ENCODE peak calls at places on chromosomes 12 and 14, in eight cellular contexts. One of them, this sample, is unnamed.

GRCh38 chr14:88599761-88600439 is 37.1 kb downstream of the ZC3H14 start:
- DNase-seq in foreskin fibroblast: no peak
- DNase-seq in activated T-cell treated with anti-CD3 and anti-CD28 coated beads for 1 hour: no peak
- DNase-seq in stimulated activated CD4-positive, alpha-beta T cell treated with anti-CD3 and anti-CD28 coated beads, Interleukin-15, amount 100 ng/mL, for 48 hours: peak
- DNase-seq in stimulated activated CD8-positive, alpha-beta memory T cell treated with anti-CD3 and anti-CD28 coated beads, Interleukin-12 subunit alpha, Interleukin-12 subunit beta, amount 100 ng/mL, for 4 hours: no peak
- DNase-seq in choroid plexus epithelial cell: no peak
- DNase-seq in activated CD8-positive, alpha-beta memory T cell treated with anti-CD3 and anti-CD28 coated beads, Interleukin-2, amount 50 U/mL, for 4 hours: no peak
- DNase-seq in stomach: no peak
- DNase-seq in this sample: no peak

GRCh38 chr12:101829639-101830390 is 944 bp downstream of the GNPTAB start:
- DNase-seq in foreskin fibroblast: no peak
- DNase-seq in activated T-cell treated with anti-CD3 and anti-CD28 coated beads for 1 hour: no peak
- DNase-seq in stimulated activated CD4-positive, alpha-beta T cell treated with anti-CD3 and anti-CD28 coated beads, Interleukin-15, amount 100 ng/mL, for 48 hours: no peak
- DNase-seq in stimulated activated CD8-positive, alpha-beta memory T cell treated with anti-CD3 and anti-CD28 coated beads, Interleukin-12 subunit alpha, Interleukin-12 subunit beta, amount 100 ng/mL, for 4 hours: no peak
- DNase-seq in choroid plexus epithelial cell: peak
- DNase-seq in activated CD8-positive, alpha-beta memory T cell treated with anti-CD3 and anti-CD28 coated beads, Interleukin-2, amount 50 U/mL, for 4 hours: no peak
- DNase-seq in stomach: peak
- DNase-seq in this sample: no peak

GRCh38 chr14:91280129-91280528 is 35.6 kb upstream of the GPR68 start:
- DNase-seq in foreskin fibroblast: no peak
- DNase-seq in activated T-cell treated with anti-CD3 and anti-CD28 coated beads for 1 hour: no peak
- DNase-seq in stimulated activated CD4-positive, alpha-beta T cell treated with anti-CD3 and anti-CD28 coated beads, Interleukin-15, amount 100 ng/mL, for 48 hours: no peak
- DNase-seq in stimulated activated CD8-positive, alpha-beta memory T cell treated with anti-CD3 and anti-CD28 coated beads, Interleukin-12 subunit alpha, Interleukin-12 subunit beta, amount 100 ng/mL, for 4 hours: no peak
- DNase-seq in choroid plexus epithelial cell: no peak
- DNase-seq in activated CD8-positive, alpha-beta memory T cell treated with anti-CD3 and anti-CD28 coated beads, Interleukin-2, amount 50 U/mL, for 4 hours: no peak
- DNase-seq in stomach: no peak
- DNase-seq in this sample: no peak

GRCh38 chr12:52524898-52525591 is 4.9 kb upstream of the KRT5 start:
- DNase-seq in foreskin fibroblast: no peak
- DNase-seq in activated T-cell treated with anti-CD3 and anti-CD28 coated beads for 1 hour: no peak
- DNase-seq in stimulated activated CD4-positive, alpha-beta T cell treated with anti-CD3 and anti-CD28 coated beads, Interleukin-15, amount 100 ng/mL, for 48 hours: no peak
- DNase-seq in stimulated activated CD8-positive, alpha-beta memory T cell treated with anti-CD3 and anti-CD28 coated beads, Interleukin-12 subunit alpha, Interleukin-12 subunit beta, amount 100 ng/mL, for 4 hours: no peak
- DNase-seq in choroid plexus epithelial cell: no peak
- DNase-seq in activated CD8-positive, alpha-beta memory T cell treated with anti-CD3 and anti-CD28 coated beads, Interleukin-2, amount 50 U/mL, for 4 hours: no peak
- DNase-seq in stomach: no peak
- DNase-seq in this sample: no peak

GRCh38 chr14:72664651-72665050 is 229.2 kb downstream of the DPF3 start:
- DNase-seq in foreskin fibroblast: no peak
- DNase-seq in activated T-cell treated with anti-CD3 and anti-CD28 coated beads for 1 hour: no peak
- DNase-seq in stimulated activated CD4-positive, alpha-beta T cell treated with anti-CD3 and anti-CD28 coated beads, Interleukin-15, amount 100 ng/mL, for 48 hours: no peak
- DNase-seq in stimulated activated CD8-positive, alpha-beta memory T cell treated with anti-CD3 and anti-CD28 coated beads, Interleukin-12 subunit alpha, Interleukin-12 subunit beta, amount 100 ng/mL, for 4 hours: no peak
- DNase-seq in choroid plexus epithelial cell: peak
- DNase-seq in activated CD8-positive, alpha-beta memory T cell treated with anti-CD3 and anti-CD28 coated beads, Interleukin-2, amount 50 U/mL, for 4 hours: no peak
- DNase-seq in stomach: no peak
- DNase-seq in this sample: no peak

GRCh38 chr12:52687527-52688385 is 7.5 kb upstream of the KRT1 start:
- DNase-seq in foreskin fibroblast: no peak
- DNase-seq in activated T-cell treated with anti-CD3 and anti-CD28 coated beads for 1 hour: no peak
- DNase-seq in stimulated activated CD4-positive, alpha-beta T cell treated with anti-CD3 and anti-CD28 coated beads, Interleukin-15, amount 100 ng/mL, for 48 hours: no peak
- DNase-seq in stimulated activated CD8-positive, alpha-beta memory T cell treated with anti-CD3 and anti-CD28 coated beads, Interleukin-12 subunit alpha, Interleukin-12 subunit beta, amount 100 ng/mL, for 4 hours: no peak
- DNase-seq in choroid plexus epithelial cell: no peak
- DNase-seq in activated CD8-positive, alpha-beta memory T cell treated with anti-CD3 and anti-CD28 coated beads, Interleukin-2, amount 50 U/mL, for 4 hours: no peak
- DNase-seq in stomach: no peak
- DNase-seq in this sample: no peak

GRCh38 chr14:21050597-21050996 is 7.0 kb upstream of the RNASE8 start:
- DNase-seq in foreskin fibroblast: no peak
- DNase-seq in activated T-cell treated with anti-CD3 and anti-CD28 coated beads for 1 hour: no peak
- DNase-seq in stimulated activated CD4-positive, alpha-beta T cell treated with anti-CD3 and anti-CD28 coated beads, Interleukin-15, amount 100 ng/mL, for 48 hours: no peak
- DNase-seq in stimulated activated CD8-positive, alpha-beta memory T cell treated with anti-CD3 and anti-CD28 coated beads, Interleukin-12 subunit alpha, Interleukin-12 subunit beta, amount 100 ng/mL, for 4 hours: no peak
- DNase-seq in choroid plexus epithelial cell: no peak
- DNase-seq in activated CD8-positive, alpha-beta memory T cell treated with anti-CD3 and anti-CD28 coated beads, Interleukin-2, amount 50 U/mL, for 4 hours: no peak
- DNase-seq in stomach: no peak
- DNase-seq in this sample: no peak

GRCh38 chr12:120466560-120467315 is 2.8 kb downstream of the SRSF9 start:
- DNase-seq in foreskin fibroblast: peak
- DNase-seq in activated T-cell treated with anti-CD3 and anti-CD28 coated beads for 1 hour: peak
- DNase-seq in stimulated activated CD4-positive, alpha-beta T cell treated with anti-CD3 and anti-CD28 coated beads, Interleukin-15, amount 100 ng/mL, for 48 hours: no peak
- DNase-seq in stimulated activated CD8-positive, alpha-beta memory T cell treated with anti-CD3 and anti-CD28 coated beads, Interleukin-12 subunit alpha, Interleukin-12 subunit beta, amount 100 ng/mL, for 4 hours: no peak
- DNase-seq in choroid plexus epithelial cell: peak
- DNase-seq in activated CD8-positive, alpha-beta memory T cell treated with anti-CD3 and anti-CD28 coated beads, Interleukin-2, amount 50 U/mL, for 4 hours: peak
- DNase-seq in stomach: peak
- DNase-seq in this sample: no peak

GRCh38 chr12:54044425-54045093 is 9.1 kb upstream of the HOXC4 start:
- DNase-seq in foreskin fibroblast: no peak
- DNase-seq in activated T-cell treated with anti-CD3 and anti-CD28 coated beads for 1 hour: no peak
- DNase-seq in stimulated activated CD4-positive, alpha-beta T cell treated with anti-CD3 and anti-CD28 coated beads, Interleukin-15, amount 100 ng/mL, for 48 hours: no peak
- DNase-seq in stimulated activated CD8-positive, alpha-beta memory T cell treated with anti-CD3 and anti-CD28 coated beads, Interleukin-12 subunit alpha, Interleukin-12 subunit beta, amount 100 ng/mL, for 4 hours: no peak
- DNase-seq in choroid plexus epithelial cell: no peak
- DNase-seq in activated CD8-positive, alpha-beta memory T cell treated with anti-CD3 and anti-CD28 coated beads, Interleukin-2, amount 50 U/mL, for 4 hours: no peak
- DNase-seq in stomach: no peak
- DNase-seq in this sample: no peak

GRCh38 chr14:35292770-35293561 is 784 bp downstream of the PSMA6 start:
- DNase-seq in foreskin fibroblast: no peak
- DNase-seq in activated T-cell treated with anti-CD3 and anti-CD28 coated beads for 1 hour: no peak
- DNase-seq in stimulated activated CD4-positive, alpha-beta T cell treated with anti-CD3 and anti-CD28 coated beads, Interleukin-15, amount 100 ng/mL, for 48 hours: no peak
- DNase-seq in stimulated activated CD8-positive, alpha-beta memory T cell treated with anti-CD3 and anti-CD28 coated beads, Interleukin-12 subunit alpha, Interleukin-12 subunit beta, amount 100 ng/mL, for 4 hours: no peak
- DNase-seq in choroid plexus epithelial cell: peak
- DNase-seq in activated CD8-positive, alpha-beta memory T cell treated with anti-CD3 and anti-CD28 coated beads, Interleukin-2, amount 50 U/mL, for 4 hours: no peak
- DNase-seq in stomach: no peak
- DNase-seq in this sample: no peak

GRCh38 chr14:62776300-62776699 is 269.0 kb downstream of the KCNH5 start:
- DNase-seq in foreskin fibroblast: no peak
- DNase-seq in activated T-cell treated with anti-CD3 and anti-CD28 coated beads for 1 hour: no peak
- DNase-seq in stimulated activated CD4-positive, alpha-beta T cell treated with anti-CD3 and anti-CD28 coated beads, Interleukin-15, amount 100 ng/mL, for 48 hours: no peak
- DNase-seq in stimulated activated CD8-positive, alpha-beta memory T cell treated with anti-CD3 and anti-CD28 coated beads, Interleukin-12 subunit alpha, Interleukin-12 subunit beta, amount 100 ng/mL, for 4 hours: no peak
- DNase-seq in choroid plexus epithelial cell: no peak
- DNase-seq in activated CD8-positive, alpha-beta memory T cell treated with anti-CD3 and anti-CD28 coated beads, Interleukin-2, amount 50 U/mL, for 4 hours: no peak
- DNase-seq in stomach: no peak
- DNase-seq in this sample: no peak

GRCh38 chr12:18967814-18968213 is 161.7 kb upstream of the PLEKHA5 start:
- DNase-seq in foreskin fibroblast: no peak
- DNase-seq in activated T-cell treated with anti-CD3 and anti-CD28 coated beads for 1 hour: no peak
- DNase-seq in stimulated activated CD4-positive, alpha-beta T cell treated with anti-CD3 and anti-CD28 coated beads, Interleukin-15, amount 100 ng/mL, for 48 hours: no peak
- DNase-seq in stimulated activated CD8-positive, alpha-beta memory T cell treated with anti-CD3 and anti-CD28 coated beads, Interleukin-12 subunit alpha, Interleukin-12 subunit beta, amount 100 ng/mL, for 4 hours: no peak
- DNase-seq in choroid plexus epithelial cell: no peak
- DNase-seq in activated CD8-positive, alpha-beta memory T cell treated with anti-CD3 and anti-CD28 coated beads, Interleukin-2, amount 50 U/mL, for 4 hours: no peak
- DNase-seq in stomach: peak
- DNase-seq in this sample: no peak

GRCh38 chr14:23284654-23285529 is 1.0 kb downstream of the HOMEZ start:
- DNase-seq in foreskin fibroblast: peak
- DNase-seq in activated T-cell treated with anti-CD3 and anti-CD28 coated beads for 1 hour: no peak
- DNase-seq in stimulated activated CD4-positive, alpha-beta T cell treated with anti-CD3 and anti-CD28 coated beads, Interleukin-15, amount 100 ng/mL, for 48 hours: no peak
- DNase-seq in stimulated activated CD8-positive, alpha-beta memory T cell treated with anti-CD3 and anti-CD28 coated beads, Interleukin-12 subunit alpha, Interleukin-12 subunit beta, amount 100 ng/mL, for 4 hours: no peak
- DNase-seq in choroid plexus epithelial cell: peak
- DNase-seq in activated CD8-positive, alpha-beta memory T cell treated with anti-CD3 and anti-CD28 coated beads, Interleukin-2, amount 50 U/mL, for 4 hours: no peak
- DNase-seq in stomach: no peak
- DNase-seq in this sample: no peak

GRCh38 chr14:22200977-22201605 is 387.9 kb downstream of the DAD1 start:
- DNase-seq in foreskin fibroblast: peak
- DNase-seq in activated T-cell treated with anti-CD3 and anti-CD28 coated beads for 1 hour: no peak
- DNase-seq in stimulated activated CD4-positive, alpha-beta T cell treated with anti-CD3 and anti-CD28 coated beads, Interleukin-15, amount 100 ng/mL, for 48 hours: no peak
- DNase-seq in stimulated activated CD8-positive, alpha-beta memory T cell treated with anti-CD3 and anti-CD28 coated beads, Interleukin-12 subunit alpha, Interleukin-12 subunit beta, amount 100 ng/mL, for 4 hours: no peak
- DNase-seq in choroid plexus epithelial cell: peak
- DNase-seq in activated CD8-positive, alpha-beta memory T cell treated with anti-CD3 and anti-CD28 coated beads, Interleukin-2, amount 50 U/mL, for 4 hours: no peak
- DNase-seq in stomach: no peak
- DNase-seq in this sample: peak

GRCh38 chr12:26691234-26691970 is 141.6 kb downstream of the ITPR2 start:
- DNase-seq in foreskin fibroblast: peak
- DNase-seq in activated T-cell treated with anti-CD3 and anti-CD28 coated beads for 1 hour: no peak
- DNase-seq in stimulated activated CD4-positive, alpha-beta T cell treated with anti-CD3 and anti-CD28 coated beads, Interleukin-15, amount 100 ng/mL, for 48 hours: no peak
- DNase-seq in stimulated activated CD8-positive, alpha-beta memory T cell treated with anti-CD3 and anti-CD28 coated beads, Interleukin-12 subunit alpha, Interleukin-12 subunit beta, amount 100 ng/mL, for 4 hours: no peak
- DNase-seq in choroid plexus epithelial cell: peak
- DNase-seq in activated CD8-positive, alpha-beta memory T cell treated with anti-CD3 and anti-CD28 coated beads, Interleukin-2, amount 50 U/mL, for 4 hours: no peak
- DNase-seq in stomach: no peak
- DNase-seq in this sample: peak

GRCh38 chr12:5473076-5473475 is 41.2 kb downstream of the NTF3 start:
- DNase-seq in foreskin fibroblast: peak
- DNase-seq in activated T-cell treated with anti-CD3 and anti-CD28 coated beads for 1 hour: no peak
- DNase-seq in stimulated activated CD4-positive, alpha-beta T cell treated with anti-CD3 and anti-CD28 coated beads, Interleukin-15, amount 100 ng/mL, for 48 hours: no peak
- DNase-seq in stimulated activated CD8-positive, alpha-beta memory T cell treated with anti-CD3 and anti-CD28 coated beads, Interleukin-12 subunit alpha, Interleukin-12 subunit beta, amount 100 ng/mL, for 4 hours: no peak
- DNase-seq in choroid plexus epithelial cell: peak
- DNase-seq in activated CD8-positive, alpha-beta memory T cell treated with anti-CD3 and anti-CD28 coated beads, Interleukin-2, amount 50 U/mL, for 4 hours: no peak
- DNase-seq in stomach: no peak
- DNase-seq in this sample: no peak

GRCh38 chr14:90381011-90381790 is 15.6 kb upstream of the CALM1 start:
- DNase-seq in foreskin fibroblast: peak
- DNase-seq in activated T-cell treated with anti-CD3 and anti-CD28 coated beads for 1 hour: no peak
- DNase-seq in stimulated activated CD4-positive, alpha-beta T cell treated with anti-CD3 and anti-CD28 coated beads, Interleukin-15, amount 100 ng/mL, for 48 hours: no peak
- DNase-seq in stimulated activated CD8-positive, alpha-beta memory T cell treated with anti-CD3 and anti-CD28 coated beads, Interleukin-12 subunit alpha, Interleukin-12 subunit beta, amount 100 ng/mL, for 4 hours: no peak
- DNase-seq in choroid plexus epithelial cell: peak
- DNase-seq in activated CD8-positive, alpha-beta memory T cell treated with anti-CD3 and anti-CD28 coated beads, Interleukin-2, amount 50 U/mL, for 4 hours: no peak
- DNase-seq in stomach: peak
- DNase-seq in this sample: no peak

GRCh38 chr14:95456281-95456680 is 60.2 kb downstream of the SYNE3 start:
- DNase-seq in foreskin fibroblast: no peak
- DNase-seq in activated T-cell treated with anti-CD3 and anti-CD28 coated beads for 1 hour: no peak
- DNase-seq in stimulated activated CD4-positive, alpha-beta T cell treated with anti-CD3 and anti-CD28 coated beads, Interleukin-15, amount 100 ng/mL, for 48 hours: no peak
- DNase-seq in stimulated activated CD8-positive, alpha-beta memory T cell treated with anti-CD3 and anti-CD28 coated beads, Interleukin-12 subunit alpha, Interleukin-12 subunit beta, amount 100 ng/mL, for 4 hours: no peak
- DNase-seq in choroid plexus epithelial cell: no peak
- DNase-seq in activated CD8-positive, alpha-beta memory T cell treated with anti-CD3 and anti-CD28 coated beads, Interleukin-2, amount 50 U/mL, for 4 hours: no peak
- DNase-seq in stomach: no peak
- DNase-seq in this sample: no peak

GRCh38 chr14:100607611-100607956 is 20.4 kb upstream of the BEGAIN start:
- DNase-seq in foreskin fibroblast: no peak
- DNase-seq in activated T-cell treated with anti-CD3 and anti-CD28 coated beads for 1 hour: no peak
- DNase-seq in stimulated activated CD4-positive, alpha-beta T cell treated with anti-CD3 and anti-CD28 coated beads, Interleukin-15, amount 100 ng/mL, for 48 hours: no peak
- DNase-seq in stimulated activated CD8-positive, alpha-beta memory T cell treated with anti-CD3 and anti-CD28 coated beads, Interleukin-12 subunit alpha, Interleukin-12 subunit beta, amount 100 ng/mL, for 4 hours: no peak
- DNase-seq in choroid plexus epithelial cell: no peak
- DNase-seq in activated CD8-positive, alpha-beta memory T cell treated with anti-CD3 and anti-CD28 coated beads, Interleukin-2, amount 50 U/mL, for 4 hours: no peak
- DNase-seq in stomach: no peak
- DNase-seq in this sample: no peak

GRCh38 chr12:107105410-107105703 is 12.0 kb upstream of the CRY1 start:
- DNase-seq in foreskin fibroblast: no peak
- DNase-seq in activated T-cell treated with anti-CD3 and anti-CD28 coated beads for 1 hour: no peak
- DNase-seq in stimulated activated CD4-positive, alpha-beta T cell treated with anti-CD3 and anti-CD28 coated beads, Interleukin-15, amount 100 ng/mL, for 48 hours: no peak
- DNase-seq in stimulated activated CD8-positive, alpha-beta memory T cell treated with anti-CD3 and anti-CD28 coated beads, Interleukin-12 subunit alpha, Interleukin-12 subunit beta, amount 100 ng/mL, for 4 hours: no peak
- DNase-seq in choroid plexus epithelial cell: no peak
- DNase-seq in activated CD8-positive, alpha-beta memory T cell treated with anti-CD3 and anti-CD28 coated beads, Interleukin-2, amount 50 U/mL, for 4 hours: no peak
- DNase-seq in stomach: no peak
- DNase-seq in this sample: no peak

GRCh38 chr14:73726025-73726961 is 12.1 kb upstream of the PNMA1 start:
- DNase-seq in foreskin fibroblast: peak
- DNase-seq in activated T-cell treated with anti-CD3 and anti-CD28 coated beads for 1 hour: no peak
- DNase-seq in stimulated activated CD4-positive, alpha-beta T cell treated with anti-CD3 and anti-CD28 coated beads, Interleukin-15, amount 100 ng/mL, for 48 hours: no peak
- DNase-seq in stimulated activated CD8-positive, alpha-beta memory T cell treated with anti-CD3 and anti-CD28 coated beads, Interleukin-12 subunit alpha, Interleukin-12 subunit beta, amount 100 ng/mL, for 4 hours: no peak
- DNase-seq in choroid plexus epithelial cell: peak
- DNase-seq in activated CD8-positive, alpha-beta memory T cell treated with anti-CD3 and anti-CD28 coated beads, Interleukin-2, amount 50 U/mL, for 4 hours: no peak
- DNase-seq in stomach: no peak
- DNase-seq in this sample: no peak

GRCh38 chr12:64983771-64984170 is 137.3 kb downstream of the WIF1 start:
- DNase-seq in foreskin fibroblast: peak
- DNase-seq in activated T-cell treated with anti-CD3 and anti-CD28 coated beads for 1 hour: no peak
- DNase-seq in stimulated activated CD4-positive, alpha-beta T cell treated with anti-CD3 and anti-CD28 coated beads, Interleukin-15, amount 100 ng/mL, for 48 hours: no peak
- DNase-seq in stimulated activated CD8-positive, alpha-beta memory T cell treated with anti-CD3 and anti-CD28 coated beads, Interleukin-12 subunit alpha, Interleukin-12 subunit beta, amount 100 ng/mL, for 4 hours: no peak
- DNase-seq in choroid plexus epithelial cell: no peak
- DNase-seq in activated CD8-positive, alpha-beta memory T cell treated with anti-CD3 and anti-CD28 coated beads, Interleukin-2, amount 50 U/mL, for 4 hours: no peak
- DNase-seq in stomach: no peak
- DNase-seq in this sample: no peak

GRCh38 chr12:111066744-111067437 is 146.5 kb upstream of the MYL2 start:
- DNase-seq in foreskin fibroblast: no peak
- DNase-seq in activated T-cell treated with anti-CD3 and anti-CD28 coated beads for 1 hour: no peak
- DNase-seq in stimulated activated CD4-positive, alpha-beta T cell treated with anti-CD3 and anti-CD28 coated beads, Interleukin-15, amount 100 ng/mL, for 48 hours: no peak
- DNase-seq in stimulated activated CD8-positive, alpha-beta memory T cell treated with anti-CD3 and anti-CD28 coated beads, Interleukin-12 subunit alpha, Interleukin-12 subunit beta, amount 100 ng/mL, for 4 hours: no peak
- DNase-seq in choroid plexus epithelial cell: no peak
- DNase-seq in activated CD8-positive, alpha-beta memory T cell treated with anti-CD3 and anti-CD28 coated beads, Interleukin-2, amount 50 U/mL, for 4 hours: no peak
- DNase-seq in stomach: no peak
- DNase-seq in this sample: no peak

GRCh38 chr12:23585782-23586163 is 363.7 kb downstream of the SOX5 start:
- DNase-seq in foreskin fibroblast: no peak
- DNase-seq in activated T-cell treated with anti-CD3 and anti-CD28 coated beads for 1 hour: no peak
- DNase-seq in stimulated activated CD4-positive, alpha-beta T cell treated with anti-CD3 and anti-CD28 coated beads, Interleukin-15, amount 100 ng/mL, for 48 hours: no peak
- DNase-seq in stimulated activated CD8-positive, alpha-beta memory T cell treated with anti-CD3 and anti-CD28 coated beads, Interleukin-12 subunit alpha, Interleukin-12 subunit beta, amount 100 ng/mL, for 4 hours: no peak
- DNase-seq in choroid plexus epithelial cell: no peak
- DNase-seq in activated CD8-positive, alpha-beta memory T cell treated with anti-CD3 and anti-CD28 coated beads, Interleukin-2, amount 50 U/mL, for 4 hours: no peak
- DNase-seq in stomach: no peak
- DNase-seq in this sample: no peak

GRCh38 chr12:22082190-22082701 is 36.2 kb downstream of the CMAS start:
- DNase-seq in foreskin fibroblast: no peak
- DNase-seq in activated T-cell treated with anti-CD3 and anti-CD28 coated beads for 1 hour: no peak
- DNase-seq in stimulated activated CD4-positive, alpha-beta T cell treated with anti-CD3 and anti-CD28 coated beads, Interleukin-15, amount 100 ng/mL, for 48 hours: no peak
- DNase-seq in stimulated activated CD8-positive, alpha-beta memory T cell treated with anti-CD3 and anti-CD28 coated beads, Interleukin-12 subunit alpha, Interleukin-12 subunit beta, amount 100 ng/mL, for 4 hours: no peak
- DNase-seq in choroid plexus epithelial cell: no peak
- DNase-seq in activated CD8-positive, alpha-beta memory T cell treated with anti-CD3 and anti-CD28 coated beads, Interleukin-2, amount 50 U/mL, for 4 hours: no peak
- DNase-seq in stomach: no peak
- DNase-seq in this sample: no peak

GRCh38 chr12:13114251-13115052 is 11.0 kb upstream of the GSG1 start:
- DNase-seq in foreskin fibroblast: no peak
- DNase-seq in activated T-cell treated with anti-CD3 and anti-CD28 coated beads for 1 hour: no peak
- DNase-seq in stimulated activated CD4-positive, alpha-beta T cell treated with anti-CD3 and anti-CD28 coated beads, Interleukin-15, amount 100 ng/mL, for 48 hours: no peak
- DNase-seq in stimulated activated CD8-positive, alpha-beta memory T cell treated with anti-CD3 and anti-CD28 coated beads, Interleukin-12 subunit alpha, Interleukin-12 subunit beta, amount 100 ng/mL, for 4 hours: no peak
- DNase-seq in choroid plexus epithelial cell: no peak
- DNase-seq in activated CD8-positive, alpha-beta memory T cell treated with anti-CD3 and anti-CD28 coated beads, Interleukin-2, amount 50 U/mL, for 4 hours: no peak
- DNase-seq in stomach: no peak
- DNase-seq in this sample: no peak

GRCh38 chr12:122845041-122845864 is 10.0 kb downstream of the HIP1R start:
- DNase-seq in foreskin fibroblast: no peak
- DNase-seq in activated T-cell treated with anti-CD3 and anti-CD28 coated beads for 1 hour: no peak
- DNase-seq in stimulated activated CD4-positive, alpha-beta T cell treated with anti-CD3 and anti-CD28 coated beads, Interleukin-15, amount 100 ng/mL, for 48 hours: no peak
- DNase-seq in stimulated activated CD8-positive, alpha-beta memory T cell treated with anti-CD3 and anti-CD28 coated beads, Interleukin-12 subunit alpha, Interleukin-12 subunit beta, amount 100 ng/mL, for 4 hours: no peak
- DNase-seq in choroid plexus epithelial cell: no peak
- DNase-seq in activated CD8-positive, alpha-beta memory T cell treated with anti-CD3 and anti-CD28 coated beads, Interleukin-2, amount 50 U/mL, for 4 hours: no peak
- DNase-seq in stomach: no peak
- DNase-seq in this sample: no peak

GRCh38 chr12:123983822-123984485 is 10.9 kb downstream of the ZNF664 start:
- DNase-seq in foreskin fibroblast: peak
- DNase-seq in activated T-cell treated with anti-CD3 and anti-CD28 coated beads for 1 hour: peak
- DNase-seq in stimulated activated CD4-positive, alpha-beta T cell treated with anti-CD3 and anti-CD28 coated beads, Interleukin-15, amount 100 ng/mL, for 48 hours: no peak
- DNase-seq in stimulated activated CD8-positive, alpha-beta memory T cell treated with anti-CD3 and anti-CD28 coated beads, Interleukin-12 subunit alpha, Interleukin-12 subunit beta, amount 100 ng/mL, for 4 hours: no peak
- DNase-seq in choroid plexus epithelial cell: peak
- DNase-seq in activated CD8-positive, alpha-beta memory T cell treated with anti-CD3 and anti-CD28 coated beads, Interleukin-2, amount 50 U/mL, for 4 hours: peak
- DNase-seq in stomach: peak
- DNase-seq in this sample: peak

GRCh38 chr12:114729731-114730130 is 45.8 kb upstream of the TBX3 start:
- DNase-seq in foreskin fibroblast: peak
- DNase-seq in activated T-cell treated with anti-CD3 and anti-CD28 coated beads for 1 hour: no peak
- DNase-seq in stimulated activated CD4-positive, alpha-beta T cell treated with anti-CD3 and anti-CD28 coated beads, Interleukin-15, amount 100 ng/mL, for 48 hours: no peak
- DNase-seq in stimulated activated CD8-positive, alpha-beta memory T cell treated with anti-CD3 and anti-CD28 coated beads, Interleukin-12 subunit alpha, Interleukin-12 subunit beta, amount 100 ng/mL, for 4 hours: no peak
- DNase-seq in choroid plexus epithelial cell: peak
- DNase-seq in activated CD8-positive, alpha-beta memory T cell treated with anti-CD3 and anti-CD28 coated beads, Interleukin-2, amount 50 U/mL, for 4 hours: no peak
- DNase-seq in stomach: no peak
- DNase-seq in this sample: peak

GRCh38 chr12:92078167-92079053 is 67.2 kb downstream of the BTG1 start:
- DNase-seq in foreskin fibroblast: peak
- DNase-seq in activated T-cell treated with anti-CD3 and anti-CD28 coated beads for 1 hour: no peak
- DNase-seq in stimulated activated CD4-positive, alpha-beta T cell treated with anti-CD3 and anti-CD28 coated beads, Interleukin-15, amount 100 ng/mL, for 48 hours: no peak
- DNase-seq in stimulated activated CD8-positive, alpha-beta memory T cell treated with anti-CD3 and anti-CD28 coated beads, Interleukin-12 subunit alpha, Interleukin-12 subunit beta, amount 100 ng/mL, for 4 hours: no peak
- DNase-seq in choroid plexus epithelial cell: peak
- DNase-seq in activated CD8-positive, alpha-beta memory T cell treated with anti-CD3 and anti-CD28 coated beads, Interleukin-2, amount 50 U/mL, for 4 hours: no peak
- DNase-seq in stomach: no peak
- DNase-seq in this sample: peak

GRCh38 chr12:13278249-13278787 is 81.8 kb downstream of the EMP1 start:
- DNase-seq in foreskin fibroblast: peak
- DNase-seq in activated T-cell treated with anti-CD3 and anti-CD28 coated beads for 1 hour: peak
- DNase-seq in stimulated activated CD4-positive, alpha-beta T cell treated with anti-CD3 and anti-CD28 coated beads, Interleukin-15, amount 100 ng/mL, for 48 hours: peak
- DNase-seq in stimulated activated CD8-positive, alpha-beta memory T cell treated with anti-CD3 and anti-CD28 coated beads, Interleukin-12 subunit alpha, Interleukin-12 subunit beta, amount 100 ng/mL, for 4 hours: peak
- DNase-seq in choroid plexus epithelial cell: peak
- DNase-seq in activated CD8-positive, alpha-beta memory T cell treated with anti-CD3 and anti-CD28 coated beads, Interleukin-2, amount 50 U/mL, for 4 hours: peak
- DNase-seq in stomach: peak
- DNase-seq in this sample: peak

GRCh38 chr12:56080556-56081138 is 682 bp downstream of the ERBB3 start:
- DNase-seq in foreskin fibroblast: no peak
- DNase-seq in activated T-cell treated with anti-CD3 and anti-CD28 coated beads for 1 hour: no peak
- DNase-seq in stimulated activated CD4-positive, alpha-beta T cell treated with anti-CD3 and anti-CD28 coated beads, Interleukin-15, amount 100 ng/mL, for 48 hours: no peak
- DNase-seq in stimulated activated CD8-positive, alpha-beta memory T cell treated with anti-CD3 and anti-CD28 coated beads, Interleukin-12 subunit alpha, Interleukin-12 subunit beta, amount 100 ng/mL, for 4 hours: no peak
- DNase-seq in choroid plexus epithelial cell: no peak
- DNase-seq in activated CD8-positive, alpha-beta memory T cell treated with anti-CD3 and anti-CD28 coated beads, Interleukin-2, amount 50 U/mL, for 4 hours: no peak
- DNase-seq in stomach: peak
- DNase-seq in this sample: no peak

GRCh38 chr12:89947437-89948265 is 239.0 kb upstream of the ATP2B1 start:
- DNase-seq in foreskin fibroblast: peak
- DNase-seq in activated T-cell treated with anti-CD3 and anti-CD28 coated beads for 1 hour: no peak
- DNase-seq in stimulated activated CD4-positive, alpha-beta T cell treated with anti-CD3 and anti-CD28 coated beads, Interleukin-15, amount 100 ng/mL, for 48 hours: no peak
- DNase-seq in stimulated activated CD8-positive, alpha-beta memory T cell treated with anti-CD3 and anti-CD28 coated beads, Interleukin-12 subunit alpha, Interleukin-12 subunit beta, amount 100 ng/mL, for 4 hours: no peak
- DNase-seq in choroid plexus epithelial cell: peak
- DNase-seq in activated CD8-positive, alpha-beta memory T cell treated with anti-CD3 and anti-CD28 coated beads, Interleukin-2, amount 50 U/mL, for 4 hours: no peak
- DNase-seq in stomach: no peak
- DNase-seq in this sample: peak

GRCh38 chr14:87852107-87852506 is 140.9 kb downstream of the GALC start:
- DNase-seq in foreskin fibroblast: no peak
- DNase-seq in activated T-cell treated with anti-CD3 and anti-CD28 coated beads for 1 hour: no peak
- DNase-seq in stimulated activated CD4-positive, alpha-beta T cell treated with anti-CD3 and anti-CD28 coated beads, Interleukin-15, amount 100 ng/mL, for 48 hours: no peak
- DNase-seq in stimulated activated CD8-positive, alpha-beta memory T cell treated with anti-CD3 and anti-CD28 coated beads, Interleukin-12 subunit alpha, Interleukin-12 subunit beta, amount 100 ng/mL, for 4 hours: no peak
- DNase-seq in choroid plexus epithelial cell: no peak
- DNase-seq in activated CD8-positive, alpha-beta memory T cell treated with anti-CD3 and anti-CD28 coated beads, Interleukin-2, amount 50 U/mL, for 4 hours: no peak
- DNase-seq in stomach: no peak
- DNase-seq in this sample: no peak

This sample was measured in hepatic stellate cell.